ENCODE peak calls at places on chromosomes 5 and 9, in six cellular contexts. D is ELR; X is adrenal gland; Q is Right ventricle myocardium superior; K is stimulated activated effector memory CD8-positive, alpha-beta T cell treated with anti-CD3 and anti-CD28 coated beads, Interleukin-12 subunit alpha, Interleukin-12 subunit beta, amount 100 ng/mL, for 72 hours; N is stimulated activated CD4-positive, alpha-beta T cell treated with anti-CD3 and anti-CD28 coated beads, TNF-alpha, amount 100 ng/mL, for 1 hour. W is an unnamed sample.

GRCh38 chr5:19018822-19019221 is 969.2 kb downstream of the CDH18 start:
- DNase-seq in D (peak; percentile 39), X (no peak), Q (no peak), K (no peak), N (no peak), W (no peak)

GRCh38 chr5:60883229-60883628 is 39.2 kb upstream of the ELOVL7 start:
- DNase-seq in D (peak; percentile 39), X (no peak), Q (no peak), K (no peak), N (no peak), W (peak; percentile 41)

GRCh38 chr5:145228564-145228963 is 606.6 kb downstream of the PRELID2 start:
- DNase-seq in D (no peak), X (no peak), Q (no peak), K (no peak), N (no peak), W (no peak)

GRCh38 chr5:89480406-89481007 is 597.5 kb upstream of the MEF2C start:
- DNase-seq in D (peak; percentile 14), X (no peak), Q (no peak), K (no peak), N (no peak), W (no peak)

GRCh38 chr5:173315495-173316352 is 12.5 kb downstream of the STC2 start:
- DNase-seq in D (peak; percentile 80), X (no peak), Q (no peak), K (no peak), N (no peak), W (peak; percentile 96)

GRCh38 chr9:121929893-121930875 is 162.9 kb downstream of the TTLL11 start:
- DNase-seq in D (no peak), X (no peak), Q (no peak), K (no peak), N (no peak), W (no peak)

GRCh38 chr5:149757956-149758355 is 27.8 kb downstream of the PPARGC1B start:
- DNase-seq in D (no peak), X (no peak), Q (no peak), K (no peak), N (no peak), W (peak; percentile 41)

GRCh38 chr9:126459965-126460843 is 133.6 kb downstream of the MVB12B start:
- DNase-seq in D (no peak), X (no peak), Q (no peak), K (no peak), N (no peak), W (no peak)

GRCh38 chr5:142600611-142601360 is 85.1 kb downstream of the FGF1 start:
- DNase-seq in D (peak; percentile 54), X (peak; percentile 69), Q (peak; percentile 53), K (no peak), N (no peak), W (peak; percentile 62)

GRCh38 chr5:80646926-80647325 is 7.5 kb upstream of the MSH3 start:
- DNase-seq in D (no peak), X (no peak), Q (no peak), K (no peak), N (no peak), W (no peak)

GRCh38 chr9:133484671-133485437 is 6.0 kb upstream of the SLC2A6 start:
- DNase-seq in D (no peak), X (no peak), Q (peak; percentile 30), K (no peak), N (no peak), W (no peak)

GRCh38 chr9:85173967-85174366 is 504.4 kb downstream of the NTRK2 start:
- DNase-seq in D (no peak), X (no peak), Q (no peak), K (no peak), N (no peak), W (no peak)

GRCh38 chr5:52859619-52860018 is 71.9 kb downstream of the ITGA1 start:
- DNase-seq in D (peak; percentile 80), X (no peak), Q (no peak), K (no peak), N (no peak), W (peak; percentile 60)

GRCh38 chr9:31412081-31412480 is 972.4 kb upstream of the ACO1 start:
- DNase-seq in D (no peak), X (no peak), Q (no peak), K (no peak), N (no peak), W (no peak)

GRCh38 chr5:138753794-138754698 is 821 bp downstream of the CTNNA1 start:
- DNase-seq in D (peak; percentile 92), X (peak; percentile 96), Q (peak; percentile 97), K (no peak), N (peak; percentile 16), W (peak; percentile 90)